ENCODE peak calls at places on chromosomes 5 and 9, in ten cellular contexts. One of them, this sample, is unnamed.

GRCh38 chr5:97135868-97136267 is 6.5 kb downstream of the LIX1 start:
- DNase-seq in activated CD8-positive, alpha-beta T cell treated with anti-CD3 and anti-CD28 coated beads for 36 hours: peak; percentile 10
- DNase-seq in aorta: no peak
- DNase-seq in GM23248: no peak
- DNase-seq in AG04450: no peak
- DNase-seq in nucleus accumbens: no peak
- DNase-seq in fibroblast of lung: peak; percentile 8
- DNase-seq in lower leg skin: no peak
- DNase-seq in HT1080: no peak
- DNase-seq in HTR-8/SVneo: no peak
- DNase-seq in this sample: no peak

GRCh38 chr5:66744040-66744439 is 147.8 kb downstream of the MAST4 start:
- DNase-seq in HTR-8/SVneo: no peak
- DNase-seq in nucleus accumbens: no peak
- DNase-seq in GM23248: peak; percentile 60
- DNase-seq in lower leg skin: no peak
- DNase-seq in AG04450: no peak
- DNase-seq in activated CD8-positive, alpha-beta T cell treated with anti-CD3 and anti-CD28 coated beads for 36 hours: peak; percentile 8
- DNase-seq in HT1080: no peak
- DNase-seq in aorta: no peak
- DNase-seq in fibroblast of lung: peak; percentile 79
- DNase-seq in this sample: no peak

GRCh38 chr9:121881920-121882500 is 211.1 kb downstream of the TTLL11 start:
- DNase-seq in GM23248: no peak
- DNase-seq in fibroblast of lung: no peak
- DNase-seq in HTR-8/SVneo: no peak
- DNase-seq in HT1080: no peak
- DNase-seq in AG04450: no peak
- DNase-seq in nucleus accumbens: no peak
- DNase-seq in aorta: no peak
- DNase-seq in activated CD8-positive, alpha-beta T cell treated with anti-CD3 and anti-CD28 coated beads for 36 hours: no peak
- DNase-seq in lower leg skin: no peak
- DNase-seq in this sample: no peak

GRCh38 chr5:57816108-57816507 is 333.5 kb upstream of the ACTBL2 start:
- DNase-seq in AG04450: peak; percentile 82
- DNase-seq in activated CD8-positive, alpha-beta T cell treated with anti-CD3 and anti-CD28 coated beads for 36 hours: no peak
- DNase-seq in HTR-8/SVneo: peak; percentile 78
- DNase-seq in HT1080: peak; percentile 95
- DNase-seq in fibroblast of lung: peak; percentile 99
- DNase-seq in nucleus accumbens: no peak
- DNase-seq in lower leg skin: no peak
- DNase-seq in aorta: no peak
- DNase-seq in GM23248: peak; percentile 95
- DNase-seq in this sample: no peak

GRCh38 chr5:147756566-147756965 is 26.0 kb downstream of the JAKMIP2 start:
- DNase-seq in GM23248: no peak
- DNase-seq in HT1080: no peak
- DNase-seq in AG04450: no peak
- DNase-seq in fibroblast of lung: no peak
- DNase-seq in HTR-8/SVneo: no peak
- DNase-seq in activated CD8-positive, alpha-beta T cell treated with anti-CD3 and anti-CD28 coated beads for 36 hours: no peak
- DNase-seq in lower leg skin: no peak
- DNase-seq in aorta: no peak
- DNase-seq in nucleus accumbens: no peak
- DNase-seq in this sample: no peak

GRCh38 chr5:134394932-134395331 is 16.7 kb downstream of the CDKN2AIPNL start:
- DNase-seq in aorta: no peak
- DNase-seq in AG04450: no peak
- DNase-seq in lower leg skin: no peak
- DNase-seq in fibroblast of lung: peak; percentile 39
- DNase-seq in activated CD8-positive, alpha-beta T cell treated with anti-CD3 and anti-CD28 coated beads for 36 hours: no peak
- DNase-seq in GM23248: no peak
- DNase-seq in HTR-8/SVneo: no peak
- DNase-seq in nucleus accumbens: no peak
- DNase-seq in HT1080: no peak
- DNase-seq in this sample: no peak

GRCh38 chr9:90071257-90071656 is 466.4 kb downstream of the GADD45G start:
- DNase-seq in AG04450: no peak
- DNase-seq in GM23248: no peak
- DNase-seq in HT1080: no peak
- DNase-seq in fibroblast of lung: no peak
- DNase-seq in nucleus accumbens: no peak
- DNase-seq in lower leg skin: no peak
- DNase-seq in aorta: no peak
- DNase-seq in activated CD8-positive, alpha-beta T cell treated with anti-CD3 and anti-CD28 coated beads for 36 hours: no peak
- DNase-seq in HTR-8/SVneo: no peak
- DNase-seq in this sample: no peak

GRCh38 chr5:145936401-145937131 is at the start of gene SH3RF2:
- DNase-seq in lower leg skin: peak; percentile 60
- DNase-seq in GM23248: peak; percentile 80
- DNase-seq in HT1080: peak; percentile 98
- DNase-seq in activated CD8-positive, alpha-beta T cell treated with anti-CD3 and anti-CD28 coated beads for 36 hours: peak; percentile 54
- DNase-seq in HTR-8/SVneo: peak; percentile 64
- DNase-seq in fibroblast of lung: peak; percentile 91
- DNase-seq in nucleus accumbens: no peak
- DNase-seq in AG04450: peak; percentile 36
- DNase-seq in aorta: peak; percentile 85
- DNase-seq in this sample: no peak

GRCh38 chr5:167375125-167375524 is 916.3 kb upstream of the WWC1 start:
- DNase-seq in activated CD8-positive, alpha-beta T cell treated with anti-CD3 and anti-CD28 coated beads for 36 hours: no peak
- DNase-seq in nucleus accumbens: no peak
- DNase-seq in fibroblast of lung: no peak
- DNase-seq in GM23248: no peak
- DNase-seq in aorta: no peak
- DNase-seq in HTR-8/SVneo: no peak
- DNase-seq in HT1080: no peak
- DNase-seq in lower leg skin: no peak
- DNase-seq in AG04450: no peak
- DNase-seq in this sample: no peak

This sample was measured in hypothalamus.